ENCODE peak calls at places on chromosomes 5 and 9, in nine cellular contexts. K is stimulated activated CD4-positive, alpha-beta T cell treated with anti-CD3 and anti-CD28 coated beads, Interleukin-1b, Interleukin-23, amount 100 ng/mL, for 24 hours; X is stimulated activated CD8-positive, alpha-beta memory T cell treated with anti-CD3 and anti-CD28 coated beads, Interleukin-15, amount 100 ng/mL, for 4 hours; U is mesothelial cell of epicardium; J is A549; W is ascending aorta; Z is type B pancreatic cell; I is EL; H is lower lobe of right lung. O is an unnamed sample.

GRCh38 chr5:164504141-164504772 is 998.8 kb downstream of the MAT2B start:
- DNase-seq in X (no peak), J (peak), U (peak), H (no peak), K (no peak), I (peak), Z (no peak), W (no peak), O (no peak)

GRCh38 chr5:464843-465590 is 22.0 kb downstream of the EXOC3 start:
- DNase-seq in K (no peak), W (no peak), Z (no peak), H (no peak), I (no peak), X (no peak), U (no peak), J (no peak), O (no peak)

GRCh38 chr5:55096860-55097259 is 5.6 kb upstream of the GZMA start:
- DNase-seq in K (no peak), I (no peak), Z (no peak), U (no peak), H (no peak), J (no peak), W (no peak), X (no peak), O (no peak)

GRCh38 chr5:14424011-14424685 is 157.4 kb upstream of the OTULINL start:
- DNase-seq in W (no peak), Z (no peak), U (no peak), I (no peak), X (no peak), H (no peak), J (no peak), K (no peak), O (no peak)

GRCh38 chr5:143968071-143968878 is 156.3 kb downstream of the HMHB1 start:
- DNase-seq in J (peak), X (no peak), Z (no peak), W (no peak), U (no peak), I (peak), K (no peak), H (no peak), O (no peak)

GRCh38 chr9:122383992-122384461 is 13.2 kb downstream of the PTGS1 start:
- DNase-seq in W (no peak), U (no peak), K (no peak), X (no peak), J (no peak), Z (no peak), I (peak), H (no peak), O (no peak)

GRCh38 chr5:107651326-107651725 is 19.4 kb downstream of the EFNA5 start:
- DNase-seq in H (no peak), J (no peak), I (no peak), X (no peak), U (no peak), W (no peak), K (no peak), Z (no peak), O (no peak)

GRCh38 chr5:99104538-99105132 is 175.8 kb upstream of the CHD1 start:
- DNase-seq in K (no peak), Z (no peak), J (peak), W (no peak), X (no peak), U (no peak), H (no peak), I (peak), O (no peak)

GRCh38 chr9:76218868-76219462 is 175.3 kb downstream of the RFK start:
- DNase-seq in W (no peak), J (no peak), I (no peak), U (no peak), K (no peak), X (no peak), Z (no peak), H (no peak), O (no peak)

GRCh38 chr9:85658716-85659115 is 83.0 kb downstream of the AGTPBP1 start:
- DNase-seq in W (no peak), I (no peak), H (no peak), Z (no peak), K (no peak), J (no peak), X (no peak), U (no peak), O (no peak)

GRCh38 chr9:107691649-107692048 is 202.1 kb upstream of the KLF4 start:
- DNase-seq in K (no peak), I (no peak), H (no peak), X (no peak), J (no peak), U (no peak), Z (no peak), W (no peak), O (no peak)

GRCh38 chr9:121744002-121744686 is 92.7 kb downstream of the DAB2IP start:
- DNase-seq in Z (no peak), J (peak), I (peak), W (no peak), H (no peak), X (no peak), U (no peak), K (no peak), O (no peak)

GRCh38 chr5:116076496-116076895 is 8.3 kb upstream of the COMMD10 start:
- DNase-seq in I (no peak), X (no peak), Z (no peak), U (no peak), K (no peak), W (no peak), H (no peak), J (no peak), O (no peak)

GRCh38 chr5:3394046-3394597 is 201.5 kb upstream of the IRX1 start:
- DNase-seq in I (no peak), Z (no peak), U (no peak), K (no peak), H (no peak), J (no peak), W (no peak), X (no peak), O (no peak)

GRCh38 chr5:140469259-140469658 is 67.6 kb downstream of the ANKHD1 start:
- DNase-seq in J (no peak), K (no peak), I (no peak), X (no peak), W (no peak), H (no peak), U (no peak), Z (no peak), O (no peak)

GRCh38 chr5:124650960-124651662 is 95.3 kb downstream of the ZNF608 start:
- DNase-seq in U (no peak), H (no peak), X (no peak), I (no peak), J (no peak), K (no peak), W (no peak), Z (no peak), O (no peak)

GRCh38 chr9:129351058-129351641 is 173.1 kb upstream of the IER5L start:
- DNase-seq in Z (no peak), J (no peak), K (no peak), U (no peak), W (no peak), X (no peak), I (no peak), H (no peak), O (peak)

GRCh38 chr5:80406980-80407734 is 707 bp upstream of the ZFYVE16 start:
- DNase-seq in I (peak), U (peak), J (no peak), K (no peak), W (no peak), Z (no peak), X (no peak), H (peak), O (no peak)

GRCh38 chr5:74042559-74043357 is 416.8 kb downstream of the ARHGEF28 start:
- DNase-seq in X (no peak), K (no peak), U (no peak), I (peak), J (no peak), W (no peak), Z (no peak), H (no peak), O (no peak)

GRCh38 chr5:178462846-178463245 is 127.3 kb downstream of the COL23A1 start:
- DNase-seq in I (no peak), H (no peak), X (no peak), K (no peak), Z (peak), J (no peak), U (no peak), W (no peak), O (no peak)

GRCh38 chr9:113919825-113920224 is 43.7 kb downstream of the ZNF618 start:
- DNase-seq in W (no peak), J (no peak), U (no peak), I (no peak), H (no peak), K (no peak), X (no peak), Z (no peak), O (no peak)

GRCh38 chr5:172758836-172759149 is 12.2 kb downstream of the DUSP1 start:
- DNase-seq in H (no peak), X (no peak), K (no peak), W (no peak), Z (no peak), J (no peak), I (no peak), U (no peak), O (no peak)

O was measured in CMK.